ENCODE peak calls at places on chromosomes 12 and 14, in nine cellular contexts. H is upper lobe of left lung, R is HepG2, I is breast epithelium, E is transverse colon, A is K562, G is HCT116, W is stomach, U is GM12892. V is an unnamed sample.

GRCh38 chr12:452667-453210 is 7.0 kb upstream of the B4GALNT3 start:
- DNase-seq in H (peak), R (no peak), I (no peak), E (peak), A (peak), G (no peak), W (peak), U (peak), V (peak)

GRCh38 chr14:92426237-92426636 is 87.3 kb upstream of the RIN3 start:
- DNase-seq in H (no peak), R (no peak), I (no peak), E (no peak), A (no peak), G (no peak), W (no peak), U (no peak), V (no peak)

GRCh38 chr12:27828196-27828595 is 48.2 kb upstream of the MANSC4 start:
- DNase-seq in H (no peak), R (no peak), I (no peak), E (no peak), A (no peak), G (no peak), W (no peak), U (no peak), V (no peak)

GRCh38 chr14:20195911-20196310 is 5.2 kb downstream of the OR11G2 start:
- DNase-seq in H (no peak), R (no peak), I (no peak), E (no peak), A (no peak), G (no peak), W (no peak), U (no peak), V (no peak)

GRCh38 chr12:122974892-122975789 is at the start of gene OGFOD2:
- DNase-seq in H (peak), R (peak), I (peak), E (peak), A (peak), G (peak), W (peak), U (peak), V (peak)

GRCh38 chr14:65824285-65824977 is 411.9 kb downstream of the FUT8 start:
- DNase-seq in H (no peak), R (peak), I (peak), E (peak), A (peak), G (peak), W (peak), U (peak), V (peak)

GRCh38 chr12:30329281-30329680 is 366.4 kb downstream of the IPO8 start:
- DNase-seq in H (no peak), R (no peak), I (no peak), E (no peak), A (no peak), G (no peak), W (no peak), U (no peak), V (no peak)

GRCh38 chr12:25553083-25553482 is at the start of gene LMNTD1:
- DNase-seq in H (no peak), R (no peak), I (no peak), E (no peak), A (no peak), G (no peak), W (no peak), U (no peak), V (no peak)

GRCh38 chr12:19969476-19969875 is 398.9 kb upstream of the PDE3A start:
- DNase-seq in H (no peak), R (no peak), I (no peak), E (no peak), A (no peak), G (no peak), W (no peak), U (no peak), V (no peak)

GRCh38 chr12:67415473-67415872 is 146.3 kb downstream of the CAND1 start:
- DNase-seq in H (no peak), R (peak), I (no peak), E (no peak), A (no peak), G (peak), W (no peak), U (no peak), V (no peak)

GRCh38 chr14:54681819-54682261 is 114.9 kb downstream of the SAMD4A start:
- DNase-seq in H (no peak), R (no peak), I (no peak), E (no peak), A (no peak), G (no peak), W (no peak), U (no peak), V (no peak)

GRCh38 chr12:25694072-25694471 is 141.0 kb upstream of the LMNTD1 start:
- DNase-seq in H (no peak), R (peak), I (no peak), E (no peak), A (no peak), G (no peak), W (no peak), U (no peak), V (no peak)

GRCh38 chr12:44654641-44655625 is 221.2 kb downstream of the NELL2 start:
- DNase-seq in H (no peak), R (no peak), I (no peak), E (no peak), A (no peak), G (no peak), W (no peak), U (no peak), V (no peak)

GRCh38 chr14:58705066-58705465 is 67.3 kb downstream of the DACT1 start:
- DNase-seq in H (no peak), R (no peak), I (no peak), E (no peak), A (no peak), G (no peak), W (no peak), U (no peak), V (no peak)

GRCh38 chr14:73740921-73741326 is 26.7 kb upstream of the PNMA1 start:
- DNase-seq in H (peak), R (peak), I (peak), E (peak), A (peak), G (peak), W (peak), U (no peak), V (no peak)

DNA sequence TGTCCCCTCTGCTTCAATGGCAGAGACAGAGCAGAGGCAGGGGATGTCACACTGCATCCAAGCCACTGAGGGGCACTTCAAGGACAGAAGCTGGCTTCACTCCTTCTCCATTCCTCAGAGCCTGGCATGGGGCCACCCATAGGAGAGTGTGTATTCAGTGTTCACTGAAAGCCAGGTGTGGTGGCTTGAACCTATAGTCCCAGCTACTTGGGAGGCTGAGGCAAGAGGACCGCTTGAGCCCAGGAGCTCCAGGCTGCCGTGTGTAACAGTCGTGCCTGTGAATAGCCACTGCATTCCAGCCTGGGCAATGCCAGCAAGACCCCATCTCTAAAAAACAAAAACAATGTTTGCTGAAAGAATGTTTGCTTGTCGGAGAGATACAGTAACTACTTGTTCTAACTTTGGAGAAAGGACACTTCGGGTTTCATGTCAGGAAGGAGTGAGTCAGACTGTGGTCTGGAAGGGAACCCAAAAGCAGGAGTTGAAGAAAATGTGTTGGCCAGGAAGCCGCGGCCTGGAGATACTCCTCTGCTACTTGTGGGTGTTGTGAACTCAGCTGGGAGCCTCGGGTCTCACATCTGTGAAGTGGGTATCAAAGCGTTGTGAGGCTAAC is 43.4 kb downstream of the ELK3 start:
- DNase-seq in H (no peak), R (no peak), I (peak), E (peak), A (no peak), G (no peak), W (peak), U (no peak), V (no peak)
- TF ChIP-seq POLR2AphosphoS5 in H (peak), R (no peak), I (peak), E (peak), A (no peak), G (no peak), W (peak), U (no peak), V (no peak)

GRCh38 chr12:8687846-8688601 is 9.8 kb upstream of the RIMKLB start:
- DNase-seq in H (no peak), R (no peak), I (peak), E (peak), A (no peak), G (peak), W (no peak), U (peak), V (no peak)
- TF ChIP-seq POLR2A in H (peak), R (no peak), I (no peak), E (no peak), A (no peak), G (no peak), W (no peak), U (no peak), V (no peak)

GRCh38 chr12:69284131-69284530 is 44.8 kb downstream of the CPSF6 start:
- DNase-seq in H (peak), R (peak), I (no peak), E (peak), A (peak), G (peak), W (peak), U (no peak), V (peak)
- TF ChIP-seq POLR2AphosphoS5 in H (peak), R (peak), I (no peak), E (peak), A (peak), G (peak), W (peak), U (no peak), V (no peak)

DNA sequence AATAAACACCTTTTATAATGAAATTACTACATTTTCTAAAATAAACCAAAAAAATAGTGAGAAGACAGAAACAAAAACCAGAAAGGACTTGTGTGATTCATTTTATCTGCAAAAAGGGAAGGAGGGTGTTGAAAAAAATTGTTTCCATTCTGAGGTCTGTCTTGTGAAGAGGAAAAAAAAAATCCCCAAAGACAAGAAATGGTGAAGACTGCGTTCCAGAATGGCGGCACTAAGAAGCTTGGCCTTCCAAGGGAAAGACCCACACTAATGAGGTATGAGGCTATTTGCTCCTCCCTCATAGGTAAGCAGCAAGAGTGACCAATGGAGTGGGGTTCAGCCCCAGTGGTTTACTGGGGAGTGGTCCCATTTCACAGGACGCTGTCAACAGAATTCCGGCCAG is 35.0 kb downstream of the GNPTAB start:
- DNase-seq in H (no peak), R (no peak), I (no peak), E (no peak), A (no peak), G (no peak), W (no peak), U (no peak), V (no peak)
- TF ChIP-seq POLR2A in H (no peak), R (no peak), I (no peak), E (no peak), A (no peak), G (no peak), W (no peak), U (no peak), V (no peak)

GRCh38 chr12:66252771-66253170 is 49.5 kb upstream of the HELB start:
- DNase-seq in H (no peak), R (no peak), I (no peak), E (no peak), A (no peak), G (no peak), W (no peak), U (no peak), V (no peak)

GRCh38 chr12:66251049-66251448 is 51.2 kb upstream of the HELB start:
- DNase-seq in H (no peak), R (no peak), I (no peak), E (no peak), A (no peak), G (no peak), W (no peak), U (no peak), V (no peak)

GRCh38 chr12:66255737-66256136 is 46.6 kb upstream of the HELB start:
- DNase-seq in H (no peak), R (no peak), I (no peak), E (no peak), A (no peak), G (no peak), W (no peak), U (no peak), V (no peak)
- TF ChIP-seq POLR2AphosphoS5 in H (no peak), R (no peak), I (no peak), E (no peak), A (no peak), G (no peak), W (no peak), U (no peak), V (no peak)

V was measured in GM12891.